ENCODE peak calls at places on chromosomes 4 and X, in seven cellular contexts. K is activated T-helper 1 cell treated with anti-CD3 and anti-CD28 coated beads, Interleukin-12 subunit alpha, Interleukin-12 subunit beta, Interleukin-2, Interleukin-4 antibody, amounts not matched to agents 30 ng/mL and 10 ng/mL and 1 ng/mL, durations not matched to agents 14 hours and 24 hours and 36 hours; H is colonic mucosa; A is chondrocyte; B is KBM-7; W is NAMALWA; X is stimulated activated CD8-positive, alpha-beta memory T cell treated with anti-CD3 and anti-CD28 coated beads, Interleukin-15, amount 100 ng/mL, for 24 hours. L is an unnamed sample.

GRCh38 chrX:42524374-42524773 is 253.6 kb downstream of the PPP1R2C start:
- DNase-seq in B (no peak), H (no peak), A (no peak), K (no peak), W (no peak), X (no peak), L (no peak)

GRCh38 chr4:95248713-95249401 is 299.9 kb downstream of the UNC5C start:
- DNase-seq in B (no peak), H (no peak), A (no peak), X (no peak), W (no peak), K (no peak), L (no peak)

GRCh38 chr4:186227221-186227620 is at the start of gene KLKB1:
- DNase-seq in H (no peak), B (no peak), X (no peak), W (no peak), A (no peak), K (no peak), L (peak; percentile 1)

GRCh38 chr4:113394730-113395530 is 345.5 kb downstream of the ANK2 start:
- DNase-seq in H (peak; percentile 77), B (peak; percentile 76), X (no peak), K (peak; percentile 48), W (peak; percentile 91), A (no peak), L (no peak)

GRCh38 chrX:44344687-44345086 is 1.2 kb upstream of the EFHC2 start:
- DNase-seq in A (no peak), W (no peak), K (peak; percentile 5), X (no peak), B (peak; percentile 96), H (no peak), L (no peak)

GRCh38 chr4:176238819-176239218 is 30.2 kb downstream of the ASB5 start:
- DNase-seq in H (no peak), B (no peak), W (no peak), X (no peak), K (no peak), A (no peak), L (no peak)

GRCh38 chrX:38881727-38882126 is 80.5 kb downstream of the MID1IP1 start:
- DNase-seq in W (peak; percentile 52), A (no peak), X (no peak), H (no peak), B (peak; percentile 65), K (no peak), L (peak; percentile 59)

GRCh38 chr4:148443550-148444295 is 1.5 kb upstream of the NR3C2 start:
- DNase-seq in X (peak; percentile 5), A (peak; percentile 79), K (peak; percentile 5), B (no peak), H (peak; percentile 50), W (no peak), L (peak; percentile 74)

GRCh38 chrX:100449696-100450606 is 39.9 kb upstream of the PCDH19 start:
- DNase-seq in H (peak; percentile 20), W (no peak), A (peak; percentile 72), K (no peak), B (peak; percentile 14), X (no peak), L (no peak)

GRCh38 chr4:91362125-91362524 is 941.6 kb upstream of the GRID2 start:
- DNase-seq in X (no peak), K (no peak), B (no peak), A (no peak), W (no peak), H (no peak), L (no peak)

GRCh38 chr4:119525005-119525749 is 103.4 kb downstream of the PDE5A start:
- DNase-seq in B (no peak), W (no peak), H (no peak), X (no peak), K (no peak), A (no peak), L (peak; percentile 78)

GRCh38 chr4:80767944-80768343 is 262.6 kb upstream of the BMP3 start:
- DNase-seq in H (no peak), X (no peak), A (no peak), B (no peak), K (no peak), W (no peak), L (no peak)

GRCh38 chr4:23061431-23061830 is 368.7 kb downstream of the GBA3 start:
- DNase-seq in K (no peak), X (no peak), W (no peak), H (peak; percentile 58), B (no peak), A (no peak), L (no peak)

GRCh38 chr4:55125763-55126541 is 557 bp upstream of the KDR start:
- DNase-seq in H (no peak), A (no peak), W (no peak), X (no peak), K (no peak), B (no peak), L (peak; percentile 44)

GRCh38 chr4:71389149-71389840 is 50.5 kb downstream of the SLC4A4 start:
- DNase-seq in W (no peak), H (no peak), B (no peak), X (no peak), K (no peak), A (no peak), L (no peak)

GRCh38 chr4:26819478-26819877 is 41.2 kb upstream of the STIM2 start:
- DNase-seq in H (no peak), A (no peak), X (no peak), K (no peak), B (no peak), W (peak; percentile 37), L (no peak)

L was measured in osteoblast.